ENCODE peak calls at places on chromosomes 7 and 10, in ten cellular contexts. K is mammary epithelial cell, A is cardiac muscle cell, L is psoas muscle, G is body of pancreas, X is right lobe of liver, F is upper lobe of right lung, R is adrenal gland, I is PC-9, W is left ventricle myocardium inferior. H is an unnamed sample.

GRCh38 chr10:30437039-30437781 is 3.2 kb downstream of the MAP3K8 start:
- DNase-seq in F (no peak), L (no peak), I (peak; percentile 49), X (no peak), K (no peak), G (no peak), A (no peak), W (no peak), R (no peak), H (no peak)

GRCh38 chr7:40986351-40986873 is 716.5 kb downstream of the INHBA start:
- DNase-seq in A (no peak), G (no peak), F (no peak), R (no peak), I (peak; percentile 52), K (peak; percentile 49), X (no peak), L (no peak), W (no peak), H (peak; percentile 48)

GRCh38 chr7:144011458-144012230 is 11.5 kb downstream of the OR6B1 start:
- DNase-seq in L (no peak), I (no peak), F (no peak), A (no peak), R (no peak), K (peak; percentile 10), X (no peak), W (no peak), G (no peak), H (no peak)

GRCh38 chr7:114047889-114048288 is 129.1 kb upstream of the PPP1R3A start:
- DNase-seq in K (peak; percentile 19), R (no peak), I (no peak), A (no peak), W (no peak), L (no peak), F (no peak), G (no peak), X (no peak), H (no peak)

GRCh38 chr10:29256531-29256930 is 32.3 kb upstream of the LYZL1 start:
- DNase-seq in L (no peak), I (peak; percentile 46), F (no peak), K (no peak), W (no peak), R (no peak), A (no peak), G (no peak), X (no peak), H (no peak)

GRCh38 chr10:34780818-34781380 is 34.2 kb downstream of the PARD3 start:
- DNase-seq in K (no peak), I (no peak), F (no peak), X (no peak), W (peak; percentile 69), G (peak; percentile 79), R (peak; percentile 39), A (peak; percentile 48), L (peak; percentile 50), H (no peak)

GRCh38 chr10:124341768-124342135 is 77.0 kb downstream of the OAT start:
- DNase-seq in X (no peak), L (no peak), G (no peak), K (no peak), A (peak; percentile 58), R (no peak), W (no peak), F (no peak), I (no peak), H (no peak)

GRCh38 chr10:36704124-36704523 is 421.3 kb upstream of the ANKRD30A start:
- DNase-seq in A (no peak), W (no peak), K (no peak), F (no peak), L (no peak), X (no peak), G (no peak), R (no peak), I (no peak), H (no peak)

GRCh38 chr10:120513307-120513706 is 56.3 kb downstream of the PLPP4 start:
- DNase-seq in W (no peak), A (no peak), G (no peak), X (no peak), R (no peak), K (no peak), I (no peak), L (no peak), F (no peak), H (no peak)

GRCh38 chr7:138924551-138925225 is 56.5 kb downstream of the KIAA1549 start:
- DNase-seq in G (no peak), X (no peak), W (no peak), R (no peak), F (no peak), A (no peak), L (no peak), K (no peak), I (no peak), H (no peak)

GRCh38 chr7:68706291-68706690 is 892.0 kb upstream of the AUTS2 start:
- DNase-seq in K (no peak), G (no peak), W (no peak), I (peak; percentile 99), A (no peak), F (no peak), R (no peak), X (no peak), L (no peak), H (no peak)

GRCh38 chr10:112689327-112689726 is 242.3 kb downstream of the VTI1A start:
- DNase-seq in I (no peak), X (peak; percentile 32), F (no peak), A (peak; percentile 37), G (peak; percentile 22), R (no peak), K (peak; percentile 1), L (no peak), W (peak; percentile 22), H (no peak)

GRCh38 chr7:1810961-1811849 is 141.1 kb downstream of the ELFN1 start:
- DNase-seq in X (no peak), K (no peak), F (peak; percentile 39), I (peak; percentile 1), W (no peak), L (no peak), G (no peak), R (no peak), A (no peak), H (no peak)

GRCh38 chr7:74417419-74417971 is 36.2 kb upstream of the GTF2IRD1 start:
- DNase-seq in G (peak; percentile 68), R (peak; percentile 74), I (peak; percentile 44), L (peak; percentile 68), F (peak; percentile 81), A (peak; percentile 80), X (peak; percentile 62), W (peak; percentile 58), K (peak; percentile 33), H (no peak)

DNA sequence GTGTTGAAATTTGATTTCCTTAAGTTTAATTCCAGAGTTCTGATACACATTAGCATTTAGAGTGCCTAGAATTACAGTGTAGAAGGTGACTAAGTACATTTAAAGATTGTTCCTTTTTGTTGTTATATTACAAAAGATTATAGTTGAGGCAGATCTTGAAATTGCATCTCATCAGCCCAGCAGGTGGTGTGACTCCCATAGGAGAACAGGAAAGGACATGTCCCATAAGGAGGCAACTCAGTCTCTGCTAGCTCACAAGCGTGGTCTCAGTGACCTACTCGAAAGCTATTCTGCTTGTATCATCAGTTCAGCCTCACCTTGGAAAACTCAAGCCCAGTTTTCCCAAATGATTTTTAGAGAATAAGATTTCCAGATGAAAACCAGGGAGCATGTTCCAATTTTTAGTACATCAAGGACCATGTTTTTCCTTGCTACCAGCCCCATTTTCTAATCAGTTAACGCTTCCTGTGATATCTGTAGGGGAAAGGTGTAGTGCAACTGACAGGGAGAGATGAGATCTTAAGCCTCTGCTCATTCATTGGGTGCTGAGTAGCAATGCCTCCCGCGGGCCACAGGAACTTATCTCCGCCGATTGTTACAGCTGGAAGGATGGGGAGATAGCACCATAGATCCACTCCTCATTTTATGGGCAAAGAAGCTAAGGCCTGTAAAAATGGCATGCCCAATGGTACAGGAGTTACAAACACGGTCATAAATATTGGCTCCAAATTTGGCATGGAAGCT is 1.1 kb upstream of the GNAI1 start:
- DNase-seq in G (peak; percentile 32), I (no peak), X (no peak), L (no peak), R (no peak), F (no peak), A (no peak), W (no peak), K (peak; percentile 82), H (no peak)
- H3K4me3 ChIP-seq in G (no peak overlapping the region), I (peak overlapping the region; percentile 97), X (peak overlapping the region; percentile 87), L (peak overlapping the region; percentile 95), R (no peak overlapping the region), F (peak overlapping the region; percentile 86), A (no peak overlapping the region), W (peak overlapping the region; percentile 95), K (no peak overlapping the region), H (no peak overlapping the region)

DNA sequence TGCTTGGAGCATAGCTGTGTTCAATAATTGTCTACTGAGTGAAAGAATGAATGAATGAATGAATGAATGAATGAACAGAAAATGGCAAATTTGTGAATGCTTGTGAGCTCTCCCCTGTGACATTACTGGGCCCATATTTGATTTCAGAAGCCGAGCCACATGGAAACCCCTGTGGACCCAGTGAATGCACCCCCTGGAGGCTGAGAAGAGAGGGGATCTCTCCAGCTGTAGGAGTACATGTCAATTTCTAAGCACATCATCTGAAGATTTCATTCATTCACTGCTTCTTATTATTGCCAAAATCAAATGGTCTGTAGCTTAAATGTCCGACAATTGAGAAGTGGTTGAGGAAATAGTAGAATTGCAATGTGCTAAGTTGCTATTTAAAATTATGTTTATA is 58.3 kb upstream of the DOCK1 start:
- DNase-seq in R (no peak), F (no peak), A (no peak), K (no peak), L (no peak), G (no peak), W (no peak), I (no peak), X (no peak), H (no peak)
- TF ChIP-seq CTCF in R (no peak), F (no peak), A (no peak), K (no peak), L (no peak), G (no peak), W (no peak), I (no peak), X (no peak), H (no peak)

GRCh38 chr10:99852481-99853213 is 70.2 kb downstream of the ABCC2 start:
- DNase-seq in L (no peak), W (no peak), R (no peak), X (no peak), G (no peak), A (no peak), I (no peak), F (no peak), K (no peak), H (no peak)
- H3K4me3 ChIP-seq in L (no peak overlapping the region), W (no peak overlapping the region), R (no peak overlapping the region), X (no peak overlapping the region), G (no peak overlapping the region), A (no peak overlapping the region), I (no peak overlapping the region), F (no peak overlapping the region), K (no peak overlapping the region), H (no peak overlapping the region)

DNA sequence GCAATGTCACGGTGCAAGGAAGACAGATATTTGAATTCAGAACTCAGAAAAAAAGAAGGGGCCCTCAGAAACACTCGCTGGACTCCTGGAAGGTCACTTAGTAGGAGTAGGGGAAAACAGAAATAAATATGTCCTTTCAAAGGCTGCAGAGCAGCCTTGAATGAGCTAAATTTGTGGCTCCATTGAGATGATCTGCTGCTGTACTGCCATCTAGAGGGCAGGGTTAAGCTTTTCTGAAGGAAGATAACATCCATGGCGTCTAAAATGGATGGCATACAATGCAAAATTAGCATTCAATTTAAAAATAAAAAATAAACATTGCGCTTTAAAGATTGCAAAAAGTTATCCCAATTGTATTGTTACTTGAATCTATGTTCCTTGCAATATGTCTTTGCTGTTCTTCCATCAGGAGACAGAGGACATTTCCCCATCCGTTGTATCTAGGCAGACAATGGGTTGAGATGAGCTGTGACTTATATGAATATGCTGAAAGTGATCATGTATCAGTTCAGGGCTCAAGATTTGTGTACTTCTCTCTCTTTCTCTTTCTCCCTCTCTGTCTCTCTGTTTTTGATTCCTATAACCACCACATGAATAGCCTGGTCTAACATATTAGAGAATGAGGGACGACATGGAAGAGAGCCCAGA is 642.2 kb downstream of the SH2D4B start:
- DNase-seq in A (peak; percentile 28), K (no peak), I (no peak), X (no peak), W (no peak), R (peak; percentile 10), L (no peak), F (no peak), G (no peak), H (no peak)
- TF ChIP-seq CTCF in A (no peak), K (peak; percentile 50), I (peak; percentile 66), X (peak; percentile 49), W (peak; percentile 17), R (no peak), L (no peak), F (peak; percentile 33), G (no peak), H (peak; percentile 74)

H was measured in LNCaP clone FGC.